ENCODE peak calls at places on chromosome 13, in five cellular contexts. W is lung, B is AG04450, F is neural progenitor cell, P is uterus. J is an unnamed sample.

GRCh38 chr13:63463782-63464610 is 2048.3 kb upstream of the PCDH20 start:
- DNase-seq in F (no peak), B (no peak), P (no peak), W (no peak), J (no peak)

GRCh38 chr13:86282450-86282849 is 483.2 kb upstream of the SLITRK6 start:
- DNase-seq in B (no peak), P (no peak), F (no peak), W (no peak), J (no peak)

GRCh38 chr13:113802761-113803160 is 43.7 kb downstream of the TMEM255B start:
- DNase-seq in W (no peak), F (no peak), B (no peak), P (no peak), J (no peak)

GRCh38 chr13:31835932-31836331 is 96.6 kb downstream of the RXFP2 start:
- DNase-seq in P (no peak), B (peak; percentile 6), W (no peak), F (no peak), J (no peak)

GRCh38 chr13:73036566-73036965 is 22.2 kb upstream of the KLF5 start:
- DNase-seq in P (no peak), W (no peak), F (no peak), B (no peak), J (no peak)

GRCh38 chr13:24910502-24911134 is 146.6 kb downstream of the RNF17 start:
- DNase-seq in F (no peak), P (no peak), B (no peak), W (no peak), J (no peak)

GRCh38 chr13:28601581-28601980 is 57.3 kb upstream of the POMP start:
- DNase-seq in P (no peak), F (no peak), B (no peak), W (no peak), J (no peak)

GRCh38 chr13:51646041-51646670 is 61.9 kb downstream of the WDFY2 start:
- DNase-seq in B (no peak), F (peak; percentile 16), P (no peak), W (no peak), J (no peak)

GRCh38 chr13:112435973-112436372 is 59.8 kb downstream of the SPACA7 start:
- DNase-seq in F (no peak), P (no peak), B (no peak), W (no peak), J (no peak)

GRCh38 chr13:72850959-72851677 is 69.2 kb downstream of the PIBF1 start:
- DNase-seq in P (no peak), F (peak; percentile 3), B (no peak), W (no peak), J (no peak)

GRCh38 chr13:97142452-97142851 is 79.7 kb upstream of the MBNL2 start:
- DNase-seq in B (no peak), W (no peak), P (no peak), F (no peak), J (no peak)

GRCh38 chr13:21608961-21609360 is 5.0 kb upstream of the MICU2 start:
- DNase-seq in P (no peak), W (no peak), B (no peak), F (no peak), J (no peak)

GRCh38 chr13:42804244-42804868 is 23.0 kb downstream of the FAM216B start:
- DNase-seq in W (no peak), F (no peak), P (no peak), B (no peak), J (no peak)

GRCh38 chr13:33968520-33969507 is 150.9 kb downstream of the RFC3 start:
- DNase-seq in B (no peak), W (no peak), F (no peak), P (no peak), J (no peak)

GRCh38 chr13:74067818-74068217 is 66.4 kb downstream of the KLF12 start:
- DNase-seq in W (no peak), P (no peak), B (no peak), F (no peak), J (no peak)

GRCh38 chr13:76860706-76861105 is 25.5 kb downstream of the KCTD12 start:
- DNase-seq in W (no peak), P (no peak), F (no peak), B (no peak), J (no peak)

GRCh38 chr13:107144432-107144831 is 576.5 kb upstream of the ARGLU1 start:
- DNase-seq in F (no peak), W (no peak), P (no peak), B (no peak), J (no peak)

GRCh38 chr13:34412817-34413365 is 529.2 kb upstream of the NBEA start:
- DNase-seq in B (no peak), F (no peak), P (no peak), W (no peak), J (no peak)

GRCh38 chr13:39766464-39767167 is 111.2 kb downstream of the COG6 start:
- DNase-seq in W (no peak), P (no peak), B (no peak), F (no peak), J (no peak)

GRCh38 chr13:72983085-72983768 is 75.6 kb upstream of the KLF5 start:
- DNase-seq in F (no peak), P (no peak), W (peak; percentile 57), B (peak; percentile 13), J (no peak)

GRCh38 chr13:36282818-36283432 is 14.7 kb downstream of the CCDC169 start:
- DNase-seq in W (no peak), F (peak; percentile 41), B (peak; percentile 4), P (no peak), J (no peak)

GRCh38 chr13:90696254-90696653 is 651.2 kb upstream of the MIR17HG start:
- DNase-seq in F (no peak), P (no peak), W (no peak), B (no peak), J (no peak)

GRCh38 chr13:90502762-90503161 is 844.7 kb upstream of the MIR17HG start:
- DNase-seq in W (no peak), B (no peak), P (no peak), F (no peak), J (no peak)

DNA sequence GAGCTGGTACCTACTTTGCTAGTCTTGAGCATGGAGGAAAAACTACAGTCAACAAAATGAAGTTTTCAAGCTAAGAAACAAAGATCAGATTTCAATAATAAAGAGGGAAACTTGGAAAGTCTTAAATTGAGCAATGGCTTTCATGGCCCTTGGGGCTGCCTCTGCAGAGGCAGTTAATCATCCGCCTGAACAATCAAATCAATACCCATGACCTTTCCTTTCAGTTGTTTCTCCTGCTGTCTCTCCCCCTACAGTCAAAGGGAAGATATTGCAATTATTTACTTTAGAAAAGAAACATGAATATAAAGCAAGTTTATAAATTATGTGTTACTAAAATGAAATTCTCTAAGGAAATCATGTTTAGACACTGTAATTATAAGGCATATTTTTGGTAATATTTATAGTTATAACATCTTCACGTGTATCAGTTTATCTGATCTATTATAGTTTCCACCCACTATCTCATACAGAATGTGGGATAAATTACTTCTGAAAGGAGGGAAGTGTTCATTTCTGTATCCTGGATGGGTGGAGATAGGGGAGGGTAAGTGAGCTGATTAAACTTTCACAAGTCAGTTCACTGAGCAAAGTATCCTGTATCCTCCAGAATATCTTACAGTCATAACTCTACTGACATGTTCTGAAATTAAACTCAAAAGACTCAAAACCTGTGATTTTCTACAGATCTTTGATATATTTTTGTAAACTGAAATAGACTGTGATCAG is 72.4 kb upstream of the TSC22D1 start:
- DNase-seq in W (no peak), B (no peak), F (no peak), P (no peak), J (no peak)
- TF ChIP-seq CTCF in W (no peak), B (peak; percentile 28), F (peak; percentile 52), P (no peak), J (no peak)

GRCh38 chr13:48403151-48403631 is 9.7 kb downstream of the LPAR6 start:
- DNase-seq in W (no peak), P (no peak), B (no peak), F (no peak), J (no peak)
- H3K4me3 ChIP-seq in W (no peak overlapping the region), P (peak overlapping the region; percentile 16), B (no peak overlapping the region), F (no peak overlapping the region), J (no peak overlapping the region)

DNA sequence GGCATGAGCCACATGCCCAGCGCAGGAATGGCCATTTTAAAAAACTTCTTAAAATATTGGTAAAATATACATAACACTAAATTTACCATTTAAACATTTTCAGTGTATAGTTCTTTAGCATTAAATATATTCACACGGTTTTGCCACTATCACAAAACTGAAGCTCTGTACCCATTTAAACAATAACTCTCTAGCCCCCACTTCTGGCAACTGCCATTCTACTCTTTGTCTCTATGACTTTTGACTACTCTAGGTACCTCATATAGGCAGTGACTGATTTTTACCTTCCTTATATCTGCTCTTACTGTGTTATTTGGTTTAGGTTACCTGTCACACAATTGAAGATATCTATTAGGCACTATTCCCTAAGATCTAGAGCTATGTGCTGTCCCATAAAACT is 2.3 kb upstream of the KBTBD7 start:
- DNase-seq in W (no peak), F (no peak), P (no peak), B (no peak), J (no peak)
- TF ChIP-seq CTCF in W (no peak), F (peak; percentile 23), P (no peak), B (peak; percentile 48), J (peak; percentile 17)

DNA sequence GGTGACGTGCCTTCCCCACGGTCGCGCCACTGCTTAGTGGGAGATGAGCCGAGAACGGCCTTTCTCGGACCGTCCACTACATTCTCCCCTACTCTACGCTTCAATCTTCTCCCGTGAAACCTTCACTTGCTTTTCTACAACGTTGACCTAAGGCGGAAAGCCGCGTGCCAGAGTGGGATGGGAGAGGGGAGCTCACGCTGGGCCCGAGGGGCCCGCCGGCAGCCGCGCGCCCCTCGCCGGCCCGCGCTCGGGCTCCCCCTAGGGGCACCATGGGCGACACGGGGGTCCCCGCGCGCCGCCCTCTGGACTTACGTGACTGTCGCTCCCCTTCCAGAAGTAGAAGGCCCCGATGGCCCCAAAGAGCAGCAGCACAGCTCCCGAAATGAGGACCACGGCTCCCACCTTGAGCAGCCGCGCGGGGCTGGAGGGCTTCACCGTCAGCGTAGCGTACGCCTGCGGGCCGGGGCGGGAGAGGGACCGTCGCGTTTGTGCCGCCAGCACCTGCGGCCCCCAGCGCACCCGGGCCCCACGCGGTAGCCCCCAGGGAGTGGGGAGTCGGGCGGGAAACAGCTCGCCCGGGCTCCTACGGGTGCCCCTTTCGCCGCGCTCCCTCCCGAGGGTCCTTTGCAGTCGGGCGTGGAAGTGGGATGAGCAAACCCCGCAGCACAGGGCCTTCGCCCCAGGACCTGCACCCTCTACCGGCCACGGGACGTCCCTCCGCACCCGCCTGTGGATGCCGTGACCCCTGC is 727 bp downstream of the CNMD start:
- DNase-seq in W (no peak), P (no peak), B (no peak), F (peak; percentile 87), J (no peak)
- H3K4me3 ChIP-seq in W (no peak overlapping the region), P (no peak overlapping the region), B (peak overlapping the region; percentile 20), F (peak overlapping the region; percentile 55), J (no peak overlapping the region)

J was measured in LNCaP clone FGC.